ENCODE peak calls at places on chromosome 15, in nine cellular contexts. A is stimulated activated CD8-positive, alpha-beta memory T cell treated with anti-CD3 and anti-CD28 coated beads, Interleukin-7, amount 100 ng/mL, for 24 hours; I is NCI-H510A; C is foreskin fibroblast; G is IMR-90; D is left lobe of liver; P is activated naive CD4-positive, alpha-beta T cell treated with anti-CD3 and anti-CD28 coated beads, Interleukin-2, amount 50 U/mL, for 16 hours; Y is MG63; Z is OCI-LY7. H is an unnamed sample.
A peak's percentile ranks its signal among the peaks of the same experiment; 100 is the strongest.

GRCh38 chr15:52121896-52122295 is 9.3 kb upstream of the BCL2L10 start:
- DNase-seq in A (no peak), G (peak; percentile 59), Z (no peak), C (no peak), D (no peak), P (no peak), Y (no peak), I (no peak), H (no peak)

GRCh38 chr15:69170597-69170996 is 10.2 kb downstream of the GLCE start:
- DNase-seq in D (no peak), A (no peak), I (no peak), P (no peak), C (no peak), G (no peak), Y (no peak), Z (no peak), H (no peak)

GRCh38 chr15:40310001-40310959 is 2.5 kb upstream of the PLCB2 start:
- DNase-seq in G (peak; percentile 33), Z (peak; percentile 60), P (peak; percentile 57), D (peak; percentile 69), I (no peak), A (no peak), C (no peak), Y (peak; percentile 37), H (peak; percentile 67)

GRCh38 chr15:35674873-35675781 is 129.2 kb upstream of the DPH6 start:
- DNase-seq in I (no peak), P (no peak), C (peak; percentile 59), G (peak; percentile 77), A (no peak), Y (no peak), D (no peak), Z (no peak), H (peak; percentile 47)

GRCh38 chr15:73982251-73982962 is 9.7 kb downstream of the STOML1 start:
- DNase-seq in P (no peak), Y (peak; percentile 94), Z (no peak), C (peak; percentile 95), I (no peak), D (peak; percentile 52), A (no peak), G (peak; percentile 91), H (peak; percentile 89)

GRCh38 chr15:78640840-78641733 is at the start of gene CHRNB4:
- DNase-seq in D (no peak), C (no peak), Z (no peak), G (no peak), I (no peak), P (peak; percentile 25), A (no peak), Y (no peak), H (no peak)

GRCh38 chr15:40271915-40272712 is 10.8 kb downstream of the ANKRD63 start:
- DNase-seq in I (no peak), A (no peak), Z (no peak), C (no peak), Y (no peak), D (no peak), G (no peak), P (no peak), H (no peak)

GRCh38 chr15:75840659-75841058 is 2.6 kb upstream of the UBE2Q2 start:
- DNase-seq in C (peak; percentile 56), Y (peak; percentile 81), G (peak; percentile 75), I (no peak), D (no peak), Z (no peak), A (no peak), P (no peak), H (peak; percentile 78)

GRCh38 chr15:89795996-89796395 is 18.7 kb downstream of the ANPEP start:
- DNase-seq in Y (no peak), A (no peak), Z (no peak), D (no peak), C (no peak), G (no peak), P (no peak), I (no peak), H (peak; percentile 17)

GRCh38 chr15:48427960-48428547 is 96.8 kb downstream of the DUT start:
- DNase-seq in Y (no peak), G (peak; percentile 81), I (no peak), P (no peak), C (peak; percentile 81), Z (no peak), D (no peak), A (no peak), H (peak; percentile 86)

GRCh38 chr15:58453931-58454793 is 22.4 kb downstream of the LIPC start:
- DNase-seq in G (no peak), I (no peak), C (no peak), Z (no peak), D (no peak), Y (no peak), A (no peak), P (peak; percentile 49), H (no peak)

GRCh38 chr15:84629033-84629432 is 25.1 kb downstream of the WDR73 start:
- DNase-seq in A (no peak), Y (no peak), C (no peak), D (no peak), Z (no peak), P (no peak), I (no peak), G (no peak), H (no peak)

GRCh38 chr15:101001056-101001455 is 81.9 kb downstream of the LRRK1 start:
- DNase-seq in I (no peak), Z (no peak), D (no peak), Y (no peak), P (no peak), C (no peak), A (no peak), G (no peak), H (no peak)

GRCh38 chr15:51134416-51135199 is 39.9 kb upstream of the TNFAIP8L3 start:
- DNase-seq in Z (no peak), Y (no peak), I (no peak), C (no peak), G (no peak), A (no peak), P (no peak), D (no peak), H (no peak)

GRCh38 chr15:63913786-63914185 is 80.0 kb upstream of the HERC1 start:
- DNase-seq in A (no peak), C (no peak), Z (no peak), P (no peak), G (no peak), Y (no peak), D (no peak), I (no peak), H (no peak)

GRCh38 chr15:99999282-100000070 is 266.2 kb upstream of the LYSMD4 start:
- DNase-seq in Y (no peak), P (no peak), G (no peak), C (no peak), I (no peak), Z (no peak), A (no peak), D (no peak), H (no peak)